ENCODE peak calls at places on chromosomes 4 and X, in four cellular contexts. C is WERI-Rb-1, L is HepG2, J is gastrocnemius medialis. D is an unnamed sample.
A peak's percentile ranks its signal among the peaks of the same experiment; 100 is the strongest.

GRCh38 chrX:136656596-136656995 is 8.6 kb downstream of the CD40LG start:
- DNase-seq in L (no peak), J (no peak), C (no peak), D (no peak)

GRCh38 chr4:8303485-8304281 is 34.1 kb downstream of the HTRA3 start:
- DNase-seq in L (peak; percentile 49), C (peak; percentile 4), J (no peak), D (no peak)

GRCh38 chr4:121706595-121707021 is 9.8 kb upstream of the ANXA5 start:
- DNase-seq in L (no peak), J (no peak), C (no peak), D (no peak)

GRCh38 chr4:21835712-21836111 is 112.9 kb downstream of the KCNIP4 start:
- DNase-seq in C (no peak), L (no peak), J (no peak), D (no peak)

GRCh38 chr4:38949416-38950051 is 81.9 kb downstream of the FAM114A1 start:
- DNase-seq in C (no peak), J (no peak), L (no peak), D (no peak)

GRCh38 chrX:101619336-101619735 is 1.5 kb upstream of the ARMCX6 start:
- DNase-seq in J (no peak), L (peak; percentile 12), C (peak; percentile 13), D (no peak)

GRCh38 chr4:41658106-41658505 is 90.4 kb downstream of the PHOX2B start:
- DNase-seq in J (no peak), C (no peak), L (no peak), D (no peak)

GRCh38 chr4:101439926-101440325 is 92.6 kb upstream of the PPP3CA start:
- DNase-seq in C (no peak), J (no peak), L (no peak), D (no peak)

GRCh38 chr4:7763788-7764187 is 175.9 kb downstream of the AFAP1 start:
- DNase-seq in C (no peak), J (no peak), L (no peak), D (no peak)

GRCh38 chr4:186228514-186228894 is 1.2 kb downstream of the KLKB1 start:
- DNase-seq in C (no peak), L (no peak), J (no peak), D (no peak)

GRCh38 chr4:168715889-168716288 is 219.0 kb downstream of the PALLD start:
- DNase-seq in J (no peak), C (no peak), L (no peak), D (no peak)

GRCh38 chrX:47413179-47413594 is 42.8 kb downstream of the ZNF157 start:
- DNase-seq in C (no peak), L (no peak), J (no peak), D (no peak)
- H3K9me3 ChIP-seq in C (peaks cover 25% of the 10 kb centered on the region), L (peaks cover 14% of the 10 kb centered on the region), J (peaks cover 3% of the 10 kb centered on the region), D (peaks cover 71% of the 10 kb centered on the region)

GRCh38 chr4:23423540-23423939 is 466.3 kb downstream of the PPARGC1A start:
- DNase-seq in C (no peak), L (no peak), J (no peak), D (no peak)

GRCh38 chr4:23425570-23425969 is 464.3 kb downstream of the PPARGC1A start:
- DNase-seq in L (no peak), J (no peak), C (no peak), D (no peak)

DNA sequence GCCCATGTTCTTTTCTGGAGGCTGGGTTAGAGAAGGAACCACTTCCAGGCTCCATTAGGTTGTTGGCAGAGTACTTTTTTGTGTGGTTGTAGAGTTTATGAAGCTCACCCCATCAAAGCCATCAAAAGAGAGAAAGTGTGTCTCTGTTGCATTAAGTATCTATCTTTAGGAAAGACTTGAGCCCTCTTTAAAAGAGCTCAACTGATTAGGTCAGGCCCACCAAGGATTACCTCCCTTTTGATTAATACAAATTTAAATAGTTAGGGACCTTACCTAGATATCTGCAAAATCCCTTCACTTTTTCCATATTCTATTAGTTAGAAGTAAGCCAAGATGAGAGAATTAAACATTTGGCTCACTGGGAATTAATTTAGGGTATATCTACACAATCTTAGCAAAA is 460.4 kb downstream of the PPARGC1A start:
- DNase-seq in J (no peak), C (no peak), L (no peak), D (no peak)
- H3K9me3 ChIP-seq in J (no peaks in the 10 kb centered on the region), C (no peaks in the 10 kb centered on the region), L (peaks cover 38% of the 10 kb centered on the region), D (no peaks in the 10 kb centered on the region)

DNA sequence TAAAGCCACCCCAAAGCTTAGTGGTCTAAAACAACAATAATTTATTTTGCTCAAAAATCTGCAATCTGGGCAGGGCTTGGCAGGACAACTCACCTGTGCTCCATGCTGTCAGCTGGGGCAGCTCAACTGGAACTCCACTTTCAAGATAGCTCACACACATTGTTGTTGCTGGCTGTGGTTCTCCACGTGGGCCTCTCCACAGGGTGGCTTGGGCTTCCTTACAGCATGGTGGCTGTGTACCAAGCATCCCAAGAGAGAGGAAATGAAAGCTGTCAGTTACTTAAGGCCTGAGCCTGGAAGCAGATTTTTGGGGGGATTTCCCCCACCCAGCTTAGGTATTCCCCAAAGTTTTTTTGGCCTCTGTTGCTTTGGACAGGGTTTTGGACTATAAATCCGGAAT is 81.1 kb downstream of the BCOR start:
- DNase-seq in C (no peak), L (no peak), J (no peak), D (no peak)
- H3K9me3 ChIP-seq in C (peaks cover 25% of the 10 kb centered on the region), L (no peaks in the 10 kb centered on the region), J (no peaks in the 10 kb centered on the region), D (peaks cover 14% of the 10 kb centered on the region)

GRCh38 chrX:152044383-152044782 is 69.9 kb upstream of the GABRE start:
- DNase-seq in J (no peak), C (no peak), L (peak; percentile 31), D (no peak)

GRCh38 chrX:152037183-152037582 is 62.7 kb upstream of the GABRE start:
- DNase-seq in C (no peak), L (no peak), J (no peak), D (no peak)

DNA sequence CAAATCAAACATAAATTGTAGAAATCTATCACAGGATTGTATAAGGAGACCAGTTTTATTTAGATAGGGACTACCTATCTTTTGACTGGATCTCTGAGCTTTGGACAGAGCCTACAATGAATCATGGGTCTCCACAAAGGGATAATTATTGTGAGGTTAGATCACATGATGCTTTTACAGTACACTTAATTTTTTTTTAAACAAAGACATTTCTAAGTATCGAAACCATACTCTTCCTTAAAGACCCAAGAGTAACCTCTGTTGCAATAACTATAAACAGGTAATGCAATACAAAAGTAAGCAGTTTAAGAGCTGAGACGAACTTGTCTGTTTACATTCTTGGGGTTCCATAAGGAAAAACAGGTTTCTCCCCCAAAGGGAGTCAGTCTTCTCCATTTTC is 64.3 kb upstream of the GABRE start:
- DNase-seq in L (peak; percentile 14), C (no peak), J (no peak), D (no peak)
- H3K9me3 ChIP-seq in L (no peaks in the 10 kb centered on the region), C (no peaks in the 10 kb centered on the region), J (no peaks in the 10 kb centered on the region), D (no peaks in the 10 kb centered on the region)

GRCh38 chrX:38099688-38100087 is 93.3 kb downstream of the SYTL5 start:
- DNase-seq in C (no peak), J (no peak), L (no peak), D (no peak)

GRCh38 chrX:38095971-38096529 is 89.7 kb downstream of the SYTL5 start:
- DNase-seq in L (no peak), J (no peak), C (no peak), D (no peak)
- H3K9me3 ChIP-seq in L (no peaks in the 10 kb centered on the region), J (peaks cover 2% of the 10 kb centered on the region), C (no peaks in the 10 kb centered on the region), D (no peaks in the 10 kb centered on the region)

GRCh38 chrX:70088791-70089190 is 26.5 kb downstream of the OTUD6A start:
- DNase-seq in L (no peak), J (no peak), C (no peak), D (no peak)
- H3K9me3 ChIP-seq in L (no peaks in the 10 kb centered on the region), J (no peaks in the 10 kb centered on the region), C (no peaks in the 10 kb centered on the region), D (no peaks in the 10 kb centered on the region)

DNA sequence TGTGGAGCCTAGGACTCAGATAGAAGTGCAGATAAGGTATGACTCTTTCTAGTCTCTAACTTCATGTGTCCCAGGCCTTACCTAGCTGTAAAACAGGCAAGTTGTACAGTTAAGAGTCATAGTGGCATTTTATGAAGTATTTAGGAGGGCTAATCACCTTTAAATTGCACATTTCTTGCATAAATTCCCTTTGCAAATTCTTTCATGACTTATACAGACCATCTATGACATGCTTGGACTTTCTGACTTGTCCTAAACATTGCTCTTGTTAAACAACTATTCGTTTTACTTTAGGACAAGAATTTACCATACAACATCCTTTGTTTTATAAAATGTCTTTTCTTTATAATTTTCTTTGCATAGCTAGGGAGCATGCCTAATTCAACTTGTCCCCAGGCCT is 7.8 kb upstream of the RRAGB start:
- DNase-seq in J (no peak), C (no peak), L (no peak), D (no peak)
- H3K9me3 ChIP-seq in J (no peaks in the 10 kb centered on the region), C (peaks cover 5% of the 10 kb centered on the region), L (peaks cover 4% of the 10 kb centered on the region), D (peaks cover 3% of the 10 kb centered on the region)

GRCh38 chr4:144204431-144204830 is 63.9 kb upstream of the GYPA start:
- DNase-seq in J (no peak), L (no peak), C (no peak), D (no peak)
- H3K9me3 ChIP-seq in J (no peaks in the 10 kb centered on the region), L (no peaks in the 10 kb centered on the region), C (no peaks in the 10 kb centered on the region), D (no peaks in the 10 kb centered on the region)

D was measured in right atrium auricular region.